ENCODE peak calls at places on chromosomes 3 and 15, in six cellular contexts. O is uterus, C is cardiac fibroblast, X is K562, W is kidney epithelial cell, K is SK-N-SH. L is an unnamed sample.

GRCh38 chr3:5195605-5196004 is 8.1 kb downstream of the EDEM1 start:
- DNase-seq in C (no peak), K (no peak), W (peak), X (no peak), O (no peak), L (peak)

GRCh38 chr3:46574263-46574662 is 8.2 kb upstream of the LRRC2 start:
- DNase-seq in O (no peak), W (no peak), X (no peak), K (no peak), C (no peak), L (no peak)

GRCh38 chr15:77830041-77830440 is 197.3 kb upstream of the LINGO1 start:
- DNase-seq in K (no peak), X (no peak), W (peak), O (no peak), C (peak), L (peak)

GRCh38 chr15:66703540-66703941 is 1.5 kb downstream of the SMAD6 start:
- DNase-seq in X (no peak), C (no peak), O (peak), K (peak), W (no peak), L (peak)

GRCh38 chr15:81411056-81411455 is 37.0 kb upstream of the TMC3 start:
- DNase-seq in C (no peak), W (no peak), K (no peak), X (no peak), O (no peak), L (no peak)

GRCh38 chr3:58585994-58586393 is 8.8 kb upstream of the FAM107A start:
- DNase-seq in C (no peak), X (no peak), K (no peak), W (no peak), O (no peak), L (no peak)

GRCh38 chr3:36124118-36124796 is 256.0 kb upstream of the STAC start:
- DNase-seq in W (peak), O (no peak), K (peak), C (peak), X (no peak), L (peak)

GRCh38 chr15:68341851-68342336 is 64.3 kb downstream of the FEM1B start:
- DNase-seq in O (peak), C (no peak), X (no peak), W (no peak), K (no peak), L (peak)

GRCh38 chr3:179438836-179439235 is 12.4 kb downstream of the GNB4 start:
- DNase-seq in O (no peak), K (no peak), X (no peak), W (no peak), C (no peak), L (no peak)

GRCh38 chr3:122874116-122874515 is 79.2 kb downstream of the SLC49A4 start:
- DNase-seq in W (no peak), K (peak), C (no peak), O (no peak), X (no peak), L (no peak)

GRCh38 chr3:194095464-194095863 is 40.5 kb upstream of the HES1 start:
- DNase-seq in C (peak), W (no peak), K (peak), O (no peak), X (no peak), L (no peak)

GRCh38 chr15:69074011-69074842 is 59.7 kb downstream of the NOX5 start:
- DNase-seq in O (peak), X (no peak), W (no peak), C (peak), K (peak), L (peak)

GRCh38 chr3:190325923-190326322 is 3.7 kb upstream of the CLDN1 start:
- DNase-seq in W (no peak), O (no peak), X (no peak), K (no peak), C (no peak), L (peak)

GRCh38 chr3:59056706-59057105 is 6.9 kb upstream of the CFAP20DC start:
- DNase-seq in W (no peak), O (no peak), C (peak), K (no peak), X (no peak), L (peak)

GRCh38 chr3:194935061-194935460 is 249.4 kb downstream of the FAM43A start:
- DNase-seq in X (no peak), O (no peak), W (no peak), C (no peak), K (no peak), L (peak)

GRCh38 chr15:55742498-55742926 is 440 bp downstream of the PRTG start:
- DNase-seq in K (no peak), W (no peak), C (peak), X (no peak), O (peak), L (no peak)

GRCh38 chr15:101088788-101089578 is 162.9 kb downstream of the CHSY1 start:
- DNase-seq in X (peak), W (no peak), C (peak), O (peak), K (peak), L (peak)

GRCh38 chr3:58093573-58094195 is 85.5 kb downstream of the FLNB start:
- DNase-seq in K (no peak), W (no peak), O (no peak), C (peak), X (peak), L (peak)

GRCh38 chr15:64072812-64073211 is 20.8 kb downstream of the CIAO2A start:
- DNase-seq in W (no peak), C (no peak), X (no peak), O (no peak), K (no peak), L (no peak)

GRCh38 chr3:99808163-99808794 is 9.4 kb upstream of the CMSS1 start:
- DNase-seq in K (peak), O (no peak), C (peak), X (peak), W (peak), L (peak)

GRCh38 chr15:65355173-65355982 is 22.4 kb downstream of the IGDCC3 start:
- DNase-seq in K (peak), W (no peak), C (no peak), O (no peak), X (no peak), L (no peak)

GRCh38 chr3:155737844-155738460 is 6.9 kb downstream of the PLCH1 start:
- DNase-seq in C (no peak), K (no peak), W (peak), X (no peak), O (no peak), L (no peak)

GRCh38 chr3:129439381-129439816 is 349 bp downstream of the MBD4 start:
- DNase-seq in W (no peak), X (peak), O (no peak), C (no peak), K (no peak), L (no peak)

GRCh38 chr15:77026501-77027110 is 31.7 kb downstream of the PSTPIP1 start:
- DNase-seq in C (no peak), W (no peak), X (no peak), O (no peak), K (peak), L (no peak)

GRCh38 chr3:163809540-163809993 is 1268.7 kb downstream of the SI start:
- DNase-seq in X (no peak), K (no peak), C (no peak), W (no peak), O (no peak), L (no peak)

GRCh38 chr3:126544596-126545281 is 14.0 kb downstream of the C3orf22 start:
- DNase-seq in K (peak), W (no peak), O (peak), C (no peak), X (no peak), L (no peak)

GRCh38 chr3:42501681-42502428 is 588 bp upstream of the VIPR1 start:
- DNase-seq in X (peak), O (no peak), W (no peak), C (peak), K (peak), L (peak)

GRCh38 chr15:40357723-40358491 is at the start of gene DISP2:
- DNase-seq in C (peak), K (peak), X (peak), O (peak), W (no peak), L (peak)
- TF ChIP-seq CTCF in C (no peak), K (no peak), X (no peak), O (no peak), W (no peak), L (no peak)

GRCh38 chr3:149274220-149274619 is 52.6 kb upstream of the CP start:
- DNase-seq in C (no peak), X (no peak), K (no peak), W (no peak), O (no peak), L (no peak)
- H3K4me3 ChIP-seq in C (no peak), X (no peak), K (no peak), W (no peak), O (no peak), L (no peak)

DNA sequence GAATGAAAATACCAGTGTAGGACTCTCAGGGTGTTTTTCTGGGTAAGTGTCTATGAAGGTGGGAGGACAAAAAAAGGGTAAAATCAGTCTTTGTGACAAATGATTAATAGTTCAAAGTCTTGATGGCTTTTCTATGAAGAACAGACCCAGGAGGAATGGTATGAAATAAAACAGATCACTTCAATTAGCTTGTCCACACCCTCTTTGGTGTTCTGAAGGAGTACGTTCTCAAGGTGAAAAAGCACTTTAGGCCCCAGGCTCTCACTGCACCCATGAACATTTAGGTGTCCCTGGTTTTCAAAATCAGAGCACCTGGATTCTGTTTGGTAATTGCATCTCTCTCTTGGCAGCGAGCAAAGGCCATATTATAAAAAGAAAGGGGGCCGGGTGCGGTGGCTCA is 383.6 kb upstream of the NR2F2 start:
- DNase-seq in X (no peak), O (no peak), C (no peak), K (no peak), W (no peak), L (no peak)
- TF ChIP-seq CTCF in X (no peak), O (no peak), C (no peak), K (no peak), W (no peak), L (no peak)

GRCh38 chr3:119357190-119357589 is 63.0 kb downstream of the ARHGAP31 start:
- DNase-seq in X (no peak), W (no peak), O (no peak), K (no peak), C (no peak), L (no peak)
- H3K4me3 ChIP-seq in X (no peak), W (no peak), O (no peak), K (no peak), C (no peak), L (no peak)

GRCh38 chr3:152430223-152431002 is 161.7 kb downstream of the MBNL1 start:
- DNase-seq in X (no peak), C (no peak), O (no peak), K (no peak), W (no peak), L (no peak)

GRCh38 chr3:152421162-152421561 is 152.4 kb downstream of the MBNL1 start:
- DNase-seq in K (no peak), X (no peak), W (no peak), C (no peak), O (no peak), L (no peak)

GRCh38 chr3:152428577-152428976 is 159.8 kb downstream of the MBNL1 start:
- DNase-seq in O (no peak), X (no peak), C (no peak), W (no peak), K (no peak), L (no peak)

GRCh38 chr3:152426393-152426792 is 157.7 kb downstream of the MBNL1 start:
- DNase-seq in C (no peak), W (no peak), O (no peak), X (no peak), K (no peak), L (no peak)
- TF ChIP-seq CTCF in C (no peak), W (no peak), O (no peak), X (no peak), K (no peak), L (no peak)

GRCh38 chr3:158094235-158094916 is 11.8 kb downstream of the SHOX2 start:
- DNase-seq in K (no peak), O (no peak), C (no peak), W (no peak), X (no peak), L (no peak)
- H3K4me3 ChIP-seq in K (no peak), O (no peak), C (no peak), W (no peak), X (no peak), L (no peak)